ENCODE peak calls at places on chromosomes 2 and 18, in six cellular contexts. J is GM23338; D is PC-3; U is left lung; A is CD4-positive, CD25-positive, alpha-beta regulatory T cell; Z is CD8-positive, alpha-beta T cell. R is an unnamed sample. For H3K4me1, the result is how much of the 10 kb centered on the place peaks cover.

GRCh38 chr18:57249109-57249508 is 102.2 kb downstream of the BOD1L2 start:
- DNase-seq in J (no peak), D (no peak), U (no peak), A (no peak), Z (no peak), R (no peak)

GRCh38 chr18:11323359-11323819 is 174.0 kb upstream of the PIEZO2 start:
- DNase-seq in J (no peak), D (peak), U (no peak), A (no peak), Z (no peak), R (no peak)

GRCh38 chr2:110772383-110772755 is 40.0 kb downstream of the ACOXL start:
- DNase-seq in J (peak), D (no peak), U (no peak), A (no peak), Z (no peak), R (no peak)

GRCh38 chr2:40937284-40937683 is 485.4 kb upstream of the SLC8A1 start:
- DNase-seq in J (no peak), D (no peak), U (no peak), A (no peak), Z (no peak), R (no peak)

GRCh38 chr2:84908948-84909713 is 3.7 kb downstream of the TMSB10 start:
- DNase-seq in J (no peak), D (no peak), U (no peak), A (peak), Z (no peak), R (no peak)

GRCh38 chr2:108010912-108011591 is 24.7 kb downstream of the SLC5A7 start:
- DNase-seq in J (no peak), D (no peak), U (no peak), A (no peak), Z (no peak), R (no peak)

GRCh38 chr18:48868468-48869466 is 82.0 kb downstream of the SMAD7 start:
- DNase-seq in J (no peak), D (peak), U (no peak), A (peak), Z (peak), R (no peak)

GRCh38 chr2:96239091-96239490 is 26.7 kb downstream of the TMEM127 start:
- DNase-seq in J (no peak), D (no peak), U (no peak), A (no peak), Z (no peak), R (no peak)

GRCh38 chr2:133801956-133802355 is 233.7 kb upstream of the NCKAP5 start:
- DNase-seq in J (no peak), D (no peak), U (no peak), A (no peak), Z (no peak), R (no peak)

GRCh38 chr2:55875434-55876135 is 48.0 kb downstream of the EFEMP1 start:
- DNase-seq in J (no peak), D (peak), U (no peak), A (no peak), Z (no peak), R (no peak)

GRCh38 chr2:55874338-55874737 is 49.2 kb downstream of the EFEMP1 start:
- DNase-seq in J (no peak), D (no peak), U (no peak), A (no peak), Z (no peak), R (no peak)

GRCh38 chr2:55869637-55870325 is 53.8 kb downstream of the EFEMP1 start:
- DNase-seq in J (no peak), D (no peak), U (no peak), A (no peak), Z (no peak), R (no peak)

GRCh38 chr2:55876425-55877084 is 47.0 kb downstream of the EFEMP1 start:
- DNase-seq in J (no peak), D (no peak), U (no peak), A (no peak), Z (no peak), R (no peak)

GRCh38 chr2:55871637-55872036 is 51.9 kb downstream of the EFEMP1 start:
- DNase-seq in J (no peak), D (no peak), U (no peak), A (no peak), Z (no peak), R (no peak)
- H3K4me1 ChIP-seq in J (under half), D (under half), U (under half), A (under half), Z (under half), R (under half)

DNA sequence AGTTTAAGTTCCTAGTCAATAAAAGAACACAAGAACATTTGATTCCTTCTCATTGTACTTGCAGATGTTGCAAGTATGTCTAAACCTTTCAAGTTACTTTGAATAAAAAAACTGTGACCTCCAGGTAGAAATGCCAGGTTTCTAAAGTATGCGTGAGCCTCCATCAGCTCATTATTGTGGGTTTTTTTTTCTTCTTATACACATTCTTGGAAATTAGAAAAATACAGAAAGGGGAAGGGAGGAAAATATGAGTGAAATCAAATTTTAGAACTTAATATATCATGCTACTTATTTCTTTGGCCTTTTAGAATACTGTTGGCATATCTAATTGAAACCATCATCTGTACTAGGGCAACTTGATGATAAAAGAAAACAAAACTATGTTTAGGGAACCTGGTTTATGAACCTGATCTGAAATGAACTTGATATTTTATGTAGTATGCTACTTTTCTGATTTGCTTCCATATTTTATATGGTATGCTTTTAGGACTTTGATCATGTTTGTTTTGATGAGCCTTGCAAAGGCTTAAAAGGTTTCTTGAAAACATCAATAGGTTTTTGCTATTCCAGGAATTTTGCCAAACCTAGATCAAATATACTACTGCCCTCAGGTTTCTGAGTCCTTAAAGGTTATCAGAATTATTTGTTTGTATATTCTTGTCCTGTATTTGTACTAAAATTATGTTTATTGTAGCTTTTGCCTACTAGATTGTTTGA is 130.7 kb upstream of the MAP3K20 start:
- DNase-seq in J (no peak), D (no peak), U (no peak), A (no peak), Z (no peak), R (no peak)
- H3K4me1 ChIP-seq in J (under half), D (under half), U (under half), A (under half), Z (under half), R (under half)

GRCh38 chr2:218152777-218153176 is 14.0 kb downstream of the CXCR1 start:
- DNase-seq in J (no peak), D (peak), U (no peak), A (no peak), Z (no peak), R (peak)
- H3K4me1 ChIP-seq in J (under half), D (under half), U (under half), A (under half), Z (under half), R (under half)

GRCh38 chr18:55418439-55418838 is 169.6 kb downstream of the TCF4 start:
- DNase-seq in J (no peak), D (no peak), U (no peak), A (no peak), Z (no peak), R (no peak)
- H3K4me1 ChIP-seq in J (half or more), D (under half), U (under half), A (under half), Z (under half), R (under half)

GRCh38 chr2:10303634-10304378 is 1.1 kb downstream of the HPCAL1 start:
- DNase-seq in J (peak), D (peak), U (peak), A (peak), Z (peak), R (no peak)
- H3K4me1 ChIP-seq in J (under half), D (half or more), U (under half), A (half or more), Z (half or more), R (under half)

R was measured in RWPE2.